ENCODE peak calls at places on chromosome 19, in eight cellular contexts. R, H, I, O, J, U, G and V are unnamed samples.

GRCh38 chr19:54183431-54183830 is 5.9 kb downstream of the MBOAT7 start:
- DNase-seq in R (no peak), H (no peak), I (no peak), O (no peak), J (no peak), U (no peak), G (no peak), V (no peak)

GRCh38 chr19:10206226-10206873 is 11.6 kb upstream of the DNMT1 start:
- DNase-seq in R (no peak), H (no peak), I (no peak), O (no peak), J (no peak), U (no peak), G (no peak), V (no peak)

GRCh38 chr19:13718733-13719132 is 45.6 kb upstream of the MRI1 start:
- DNase-seq in R (no peak), H (peak), I (peak), O (no peak), J (no peak), U (no peak), G (no peak), V (peak)

GRCh38 chr19:2500861-2501260 is 24.9 kb downstream of the GADD45B start:
- DNase-seq in R (no peak), H (no peak), I (no peak), O (no peak), J (no peak), U (no peak), G (no peak), V (peak)

GRCh38 chr19:50315773-50316448 is 13.3 kb downstream of the KCNC3 start:
- DNase-seq in R (no peak), H (no peak), I (no peak), O (no peak), J (no peak), U (no peak), G (no peak), V (no peak)

GRCh38 chr19:13483215-13483614 is 23.1 kb downstream of the CACNA1A start:
- DNase-seq in R (no peak), H (no peak), I (no peak), O (no peak), J (no peak), U (no peak), G (no peak), V (no peak)

GRCh38 chr19:12117203-12117970 is 22.8 kb downstream of the ZNF20 start:
- DNase-seq in R (no peak), H (no peak), I (no peak), O (no peak), J (no peak), U (no peak), G (no peak), V (no peak)

GRCh38 chr19:501646-502045 is 5.4 kb downstream of the MADCAM1 start:
- DNase-seq in R (no peak), H (no peak), I (no peak), O (no peak), J (no peak), U (no peak), G (no peak), V (no peak)

GRCh38 chr19:2381151-2381822 is 21.2 kb downstream of the TMPRSS9 start:
- DNase-seq in R (no peak), H (no peak), I (no peak), O (no peak), J (no peak), U (no peak), G (no peak), V (no peak)

GRCh38 chr19:29832801-29833200 is 21.0 kb downstream of the CCNE1 start:
- DNase-seq in R (no peak), H (no peak), I (no peak), O (no peak), J (no peak), U (no peak), G (no peak), V (no peak)

GRCh38 chr19:48061401-48062344 is 17.8 kb upstream of the CABP5 start:
- DNase-seq in R (no peak), H (no peak), I (no peak), O (no peak), J (no peak), U (no peak), G (no peak), V (no peak)

GRCh38 chr19:13748169-13748884 is 16.0 kb upstream of the MRI1 start:
- DNase-seq in R (no peak), H (no peak), I (peak), O (no peak), J (peak), U (peak), G (no peak), V (peak)

GRCh38 chr19:31351212-31352193 is 2.3 kb upstream of the TSHZ3 start:
- DNase-seq in R (no peak), H (peak), I (peak), O (peak), J (no peak), U (peak), G (no peak), V (peak)

GRCh38 chr19:6475321-6476108 is 6.1 kb downstream of the DENND1C start:
- DNase-seq in R (no peak), H (no peak), I (peak), O (peak), J (no peak), U (no peak), G (no peak), V (no peak)

GRCh38 chr19:4052993-4053422 is 13.7 kb downstream of the ZBTB7A start:
- DNase-seq in R (no peak), H (no peak), I (peak), O (no peak), J (no peak), U (no peak), G (no peak), V (peak)

DNA sequence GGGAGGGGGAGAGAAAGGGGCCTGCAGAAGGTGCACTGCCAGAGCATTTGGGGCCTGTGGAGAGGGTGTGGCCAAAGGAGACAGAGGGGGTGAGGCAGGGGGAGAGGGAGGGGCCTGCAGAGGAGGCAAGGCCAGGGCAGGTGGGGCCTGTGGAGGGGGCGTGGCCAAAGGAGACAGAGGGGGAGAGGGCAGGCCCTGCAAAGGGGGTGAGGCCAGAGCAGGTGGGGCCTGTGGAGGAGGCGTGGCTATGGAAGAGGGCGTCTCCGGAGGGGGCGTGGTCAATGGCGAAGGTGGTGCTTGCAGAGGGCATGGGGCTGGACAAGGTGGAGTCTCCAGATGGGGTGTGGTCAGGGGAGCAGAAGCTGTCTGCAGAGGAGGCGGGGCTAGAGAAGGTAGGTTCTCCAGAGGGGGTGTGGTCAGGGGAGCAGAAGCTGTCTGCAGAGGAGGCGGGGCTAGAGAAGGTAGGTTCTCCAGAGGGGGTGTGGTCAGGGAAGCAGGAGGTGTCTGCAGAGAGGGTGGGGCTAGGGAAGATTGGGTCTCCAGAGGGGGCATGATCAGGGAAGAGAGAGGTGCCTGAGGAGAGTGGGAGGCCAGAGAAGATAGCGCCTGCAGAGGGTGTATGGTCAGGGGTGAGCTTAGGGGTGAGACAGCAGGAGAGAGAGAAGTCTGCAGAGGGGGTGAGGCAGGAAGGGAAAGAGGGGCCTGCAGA is 3.5 kb downstream of the PRR36 start:
- DNase-seq in R (no peak), H (no peak), I (peak), O (peak), J (no peak), U (peak), G (no peak), V (peak)
- H3K27ac ChIP-seq in R (no peak), H (peak), I (no peak), O (peak), J (no peak), U (no peak), G (no peak), V (peak)

GRCh38 chr19:57888107-57888493 is 737 bp downstream of the ZNF814 start:
- DNase-seq in R (no peak), H (no peak), I (peak), O (no peak), J (no peak), U (no peak), G (no peak), V (no peak)

GRCh38 chr19:57886046-57886445 is 2.8 kb downstream of the ZNF814 start:
- DNase-seq in R (no peak), H (no peak), I (no peak), O (no peak), J (no peak), U (no peak), G (no peak), V (no peak)

GRCh38 chr19:57887195-57887941 is 1.5 kb downstream of the ZNF814 start:
- DNase-seq in R (no peak), H (no peak), I (peak), O (no peak), J (no peak), U (no peak), G (no peak), V (peak)

GRCh38 chr19:57888494-57889231 is at the start of gene ZNF814:
- DNase-seq in R (peak), H (peak), I (peak), O (peak), J (peak), U (peak), G (peak), V (peak)
- H3K27ac ChIP-seq in R (peak), H (peak), I (peak), O (peak), J (peak), U (peak), G (peak), V (peak)

GRCh38 chr19:41311613-41312012 is 1.6 kb downstream of the CCDC97 start:
- DNase-seq in R (no peak), H (no peak), I (no peak), O (no peak), J (no peak), U (no peak), G (no peak), V (no peak)
- H3K27ac ChIP-seq in R (no peak), H (no peak), I (no peak), O (no peak), J (no peak), U (no peak), G (no peak), V (no peak)

GRCh38 chr19:39684283-39684682 is 20.0 kb upstream of the LGALS14 start:
- DNase-seq in R (no peak), H (no peak), I (no peak), O (no peak), J (no peak), U (no peak), G (no peak), V (no peak)
- H3K27ac ChIP-seq in R (no peak), H (no peak), I (no peak), O (no peak), J (no peak), U (no peak), G (no peak), V (no peak)

GRCh38 chr19:33310606-33311325 is 8.4 kb upstream of the CEBPA start:
- DNase-seq in R (no peak), H (no peak), I (peak), O (peak), J (no peak), U (no peak), G (no peak), V (peak)
- H3K27ac ChIP-seq in R (no peak), H (no peak), I (peak), O (peak), J (no peak), U (no peak), G (no peak), V (peak)